ENCODE peak calls at places on chromosome 4, in six cellular contexts. E is KG1, R is smooth muscle cell of the brain vasculature, U is AML-193, L is A549, D is body of pancreas. M is an unnamed sample.

GRCh38 chr4:25926473-25926872 is 12.5 kb downstream of the SMIM20 start:
- DNase-seq in U (no peak), E (no peak), D (no peak), R (no peak), L (no peak), M (no peak)

GRCh38 chr4:173218411-173219125 is 50.0 kb downstream of the GALNT7 start:
- DNase-seq in U (no peak), R (peak; percentile 77), E (no peak), L (peak; percentile 43), D (no peak), M (no peak)

GRCh38 chr4:15197005-15197404 is 194.7 kb downstream of the CPEB2 start:
- DNase-seq in R (peak; percentile 62), L (peak; percentile 8), U (peak; percentile 6), E (no peak), D (no peak), M (no peak)

GRCh38 chr4:7890635-7891393 is 48.8 kb downstream of the AFAP1 start:
- DNase-seq in U (no peak), D (no peak), R (no peak), L (peak; percentile 57), E (no peak), M (no peak)

GRCh38 chr4:96162631-96163030 is 322.7 kb downstream of the PDHA2 start:
- DNase-seq in D (no peak), R (no peak), E (no peak), U (no peak), L (no peak), M (no peak)

GRCh38 chr4:5045099-5045498 is 6.2 kb upstream of the STK32B start:
- DNase-seq in E (peak; percentile 54), U (peak; percentile 82), D (peak; percentile 44), L (no peak), R (no peak), M (peak; percentile 27)

GRCh38 chr4:76449824-76450223 is 14.8 kb downstream of the SHROOM3 start:
- DNase-seq in U (no peak), R (no peak), L (no peak), E (no peak), D (peak; percentile 25), M (no peak)

GRCh38 chr4:18075823-18076433 is 54.4 kb upstream of the LCORL start:
- DNase-seq in D (peak; percentile 6), E (peak; percentile 11), U (peak; percentile 71), L (peak; percentile 50), R (no peak), M (peak; percentile 68)

GRCh38 chr4:150070464-150071170 is 7.6 kb upstream of the DCLK2 start:
- DNase-seq in D (no peak), E (no peak), R (no peak), L (peak; percentile 62), U (no peak), M (no peak)

GRCh38 chr4:142534994-142535393 is 311.1 kb downstream of the INPP4B start:
- DNase-seq in U (no peak), D (no peak), R (no peak), E (no peak), L (peak; percentile 20), M (no peak)

GRCh38 chr4:158599150-158599549 is 72.5 kb downstream of the C4orf46 start:
- DNase-seq in U (peak; percentile 43), L (no peak), E (no peak), R (no peak), D (no peak), M (no peak)

GRCh38 chr4:8655411-8656184 is 63.0 kb downstream of the CPZ start:
- DNase-seq in L (no peak), U (no peak), D (no peak), E (no peak), R (no peak), M (no peak)

GRCh38 chr4:21202959-21203358 is 502.7 kb downstream of the PACRGL start:
- DNase-seq in U (no peak), L (no peak), D (no peak), E (no peak), R (no peak), M (no peak)

GRCh38 chr4:111562811-111563210 is 582.4 kb upstream of the FAM241A start:
- DNase-seq in D (no peak), U (no peak), E (no peak), L (no peak), R (no peak), M (no peak)

GRCh38 chr4:130110760-130111159 is 1014.8 kb downstream of the C4orf33 start:
- DNase-seq in U (no peak), D (no peak), R (no peak), E (no peak), L (no peak), M (no peak)

GRCh38 chr4:166435449-166435848 is 562.4 kb downstream of the TLL1 start:
- DNase-seq in R (no peak), E (no peak), U (no peak), D (no peak), L (peak; percentile 0), M (no peak)

GRCh38 chr4:82230310-82230709 is 143.5 kb downstream of the HNRNPD start:
- DNase-seq in E (no peak), U (peak; percentile 69), L (no peak), R (no peak), D (no peak), M (no peak)

GRCh38 chr4:128310266-128310697 is 22.7 kb upstream of the PGRMC2 start:
- DNase-seq in U (no peak), E (no peak), R (no peak), L (peak; percentile 46), D (peak; percentile 55), M (no peak)

GRCh38 chr4:132982151-132982550 is 166.9 kb upstream of the PCDH10 start:
- DNase-seq in D (no peak), U (no peak), L (no peak), R (no peak), E (no peak), M (no peak)

GRCh38 chr4:41509411-41510008 is 28.4 kb upstream of the LIMCH1 start:
- DNase-seq in R (no peak), E (no peak), D (no peak), L (no peak), U (no peak), M (peak; percentile 35)

GRCh38 chr4:159098482-159099127 is 4.3 kb upstream of the RAPGEF2 start:
- DNase-seq in L (no peak), U (no peak), D (no peak), R (no peak), E (no peak), M (no peak)

GRCh38 chr4:140837742-140838141 is 81.6 kb upstream of the TBC1D9 start:
- DNase-seq in E (no peak), U (no peak), R (no peak), D (no peak), L (no peak), M (no peak)

M was measured in adrenal gland.